ENCODE peak calls at places on chromosomes 3 and 15, in four cellular contexts. D is CD4-positive, alpha-beta T cell; Y is NCI-H460; X is CD8-positive, alpha-beta T cell. S is an unnamed sample.

GRCh38 chr3:18758047-18758704 is 333.0 kb upstream of the SATB1 start:
- DNase-seq in D (no peak), X (no peak), Y (peak; percentile 38), S (no peak)

GRCh38 chr3:16140116-16140893 is 34.2 kb upstream of the GALNT15 start:
- DNase-seq in X (no peak), Y (no peak), D (no peak), S (no peak)

GRCh38 chr3:59877679-59878427 is 828.0 kb upstream of the CFAP20DC start:
- DNase-seq in X (no peak), Y (no peak), D (no peak), S (no peak)

GRCh38 chr3:134929976-134930375 is 134.9 kb downstream of the EPHB1 start:
- DNase-seq in D (no peak), Y (no peak), X (no peak), S (no peak)

GRCh38 chr3:182491571-182491970 is 301.7 kb upstream of the ATP11B start:
- DNase-seq in Y (no peak), X (no peak), D (no peak), S (no peak)

GRCh38 chr15:97904196-97904572 is 56.3 kb upstream of the ARRDC4 start:
- DNase-seq in D (no peak), Y (peak; percentile 45), X (no peak), S (peak; percentile 33)

GRCh38 chr15:56984681-56985515 is 66.5 kb downstream of the TCF12 start:
- DNase-seq in D (no peak), Y (no peak), X (no peak), S (no peak)

GRCh38 chr15:67281714-67282113 is 27.1 kb downstream of the IQCH start:
- DNase-seq in D (no peak), Y (no peak), X (no peak), S (no peak)

GRCh38 chr15:74444106-74445062 is 10.6 kb upstream of the SEMA7A start:
- DNase-seq in D (no peak), X (no peak), Y (no peak), S (peak; percentile 52)

GRCh38 chr3:129840707-129841360 is 52.7 kb downstream of the TMCC1 start:
- DNase-seq in Y (no peak), X (no peak), D (no peak), S (no peak)

GRCh38 chr3:143775401-143775970 is 72.8 kb downstream of the SLC9A9 start:
- DNase-seq in X (no peak), D (no peak), Y (peak; percentile 9), S (peak; percentile 32)

GRCh38 chr3:5542472-5542871 is 355.0 kb downstream of the EDEM1 start:
- DNase-seq in Y (no peak), D (no peak), X (no peak), S (no peak)

GRCh38 chr15:53710906-53711305 is 48.6 kb downstream of the WDR72 start:
- DNase-seq in D (no peak), X (no peak), Y (no peak), S (no peak)

GRCh38 chr3:112499328-112499727 is at the start of gene BTLA:
- DNase-seq in X (no peak), Y (no peak), D (no peak), S (no peak)

GRCh38 chr15:81511160-81511559 is 137.1 kb upstream of the TMC3 start:
- DNase-seq in D (no peak), X (no peak), Y (no peak), S (no peak)

GRCh38 chr15:70512772-70513362 is 250.5 kb downstream of the UACA start:
- DNase-seq in Y (peak; percentile 76), X (peak; percentile 26), D (peak; percentile 36), S (peak; percentile 51)

GRCh38 chr15:29938701-29939340 is 116.6 kb upstream of the TJP1 start:
- DNase-seq in X (no peak), Y (no peak), D (no peak), S (no peak)

GRCh38 chr3:193502871-193503270 is 51.8 kb downstream of the ATP13A4 start:
- DNase-seq in Y (no peak), D (no peak), X (no peak), S (no peak)